ENCODE peak calls at places on chromosomes 3 and 15, in four cellular contexts. One of them, this sample, is unnamed.
A peak's percentile ranks its signal among the peaks of the same experiment; 100 is the strongest.

GRCh38 chr15:89196994-89197393 is 24.4 kb downstream of the RLBP1 start:
- DNase-seq in left ventricle myocardium inferior: no peak
- DNase-seq in psoas muscle: no peak
- DNase-seq in amniotic stem cell: no peak
- DNase-seq in this sample: no peak

GRCh38 chr3:10758304-10759037 is 57.6 kb upstream of the SLC6A11 start:
- DNase-seq in left ventricle myocardium inferior: no peak
- DNase-seq in psoas muscle: peak; percentile 31
- DNase-seq in amniotic stem cell: peak; percentile 16
- DNase-seq in this sample: no peak

GRCh38 chr15:67372563-67372962 is 118.0 kb downstream of the IQCH start:
- DNase-seq in left ventricle myocardium inferior: no peak
- DNase-seq in psoas muscle: no peak
- DNase-seq in amniotic stem cell: no peak
- DNase-seq in this sample: no peak

GRCh38 chr3:72665701-72666443 is 182.4 kb downstream of the SHQ1 start:
- DNase-seq in left ventricle myocardium inferior: no peak
- DNase-seq in psoas muscle: no peak
- DNase-seq in amniotic stem cell: no peak
- DNase-seq in this sample: no peak

GRCh38 chr3:63940389-63940757 is 28.2 kb upstream of the SCAANT1 start:
- DNase-seq in left ventricle myocardium inferior: no peak
- DNase-seq in psoas muscle: no peak
- DNase-seq in amniotic stem cell: no peak
- DNase-seq in this sample: no peak

GRCh38 chr15:66224946-66225345 is 28.6 kb downstream of the MEGF11 start:
- DNase-seq in left ventricle myocardium inferior: peak; percentile 16
- DNase-seq in psoas muscle: no peak
- DNase-seq in amniotic stem cell: no peak
- DNase-seq in this sample: no peak

GRCh38 chr15:70503073-70503745 is 260.1 kb downstream of the UACA start:
- DNase-seq in left ventricle myocardium inferior: no peak
- DNase-seq in psoas muscle: no peak
- DNase-seq in amniotic stem cell: no peak
- DNase-seq in this sample: no peak

GRCh38 chr15:74417230-74417629 is 16.5 kb downstream of the SEMA7A start:
- DNase-seq in left ventricle myocardium inferior: peak; percentile 35
- DNase-seq in psoas muscle: no peak
- DNase-seq in amniotic stem cell: no peak
- DNase-seq in this sample: no peak

GRCh38 chr3:35651888-35652287 is 12.6 kb downstream of the ARPP21 start:
- DNase-seq in left ventricle myocardium inferior: no peak
- DNase-seq in psoas muscle: no peak
- DNase-seq in amniotic stem cell: peak; percentile 49
- DNase-seq in this sample: no peak

GRCh38 chr3:53716998-53717397 is 129.2 kb downstream of the CHDH start:
- DNase-seq in left ventricle myocardium inferior: no peak
- DNase-seq in psoas muscle: no peak
- DNase-seq in amniotic stem cell: no peak
- DNase-seq in this sample: no peak